ENCODE peak calls at places on chromosome 15, in five cellular contexts. One of them, this sample, is unnamed.

GRCh38 chr15:66096711-66097058 is 156.9 kb downstream of the MEGF11 start:
- DNase-seq in Karpas-422: no peak
- DNase-seq in fibroblast of pulmonary artery: no peak
- DNase-seq in AG10803: no peak
- DNase-seq in foreskin fibroblast: no peak
- DNase-seq in this sample: no peak

GRCh38 chr15:75327005-75327404 is 8.9 kb upstream of the COMMD4 start:
- DNase-seq in Karpas-422: peak
- DNase-seq in fibroblast of pulmonary artery: no peak
- DNase-seq in AG10803: no peak
- DNase-seq in foreskin fibroblast: no peak
- DNase-seq in this sample: no peak

GRCh38 chr15:40046721-40047412 is 7.9 kb upstream of the SRP14 start:
- DNase-seq in Karpas-422: no peak
- DNase-seq in fibroblast of pulmonary artery: peak
- DNase-seq in AG10803: peak
- DNase-seq in foreskin fibroblast: peak
- DNase-seq in this sample: no peak

GRCh38 chr15:67820992-67821783 is 4.1 kb upstream of the SKOR1 start:
- DNase-seq in Karpas-422: no peak
- DNase-seq in fibroblast of pulmonary artery: peak
- DNase-seq in AG10803: peak
- DNase-seq in foreskin fibroblast: peak
- DNase-seq in this sample: peak

GRCh38 chr15:31740203-31740602 is 290.1 kb upstream of the CHRNA7 start:
- DNase-seq in Karpas-422: no peak
- DNase-seq in fibroblast of pulmonary artery: no peak
- DNase-seq in AG10803: no peak
- DNase-seq in foreskin fibroblast: peak
- DNase-seq in this sample: no peak

GRCh38 chr15:70512772-70513362 is 250.5 kb downstream of the UACA start:
- DNase-seq in Karpas-422: peak
- DNase-seq in fibroblast of pulmonary artery: peak
- DNase-seq in AG10803: peak
- DNase-seq in foreskin fibroblast: no peak
- DNase-seq in this sample: no peak

GRCh38 chr15:22226034-22226790 is 145.9 kb downstream of the OR4M2 start:
- DNase-seq in Karpas-422: no peak
- DNase-seq in fibroblast of pulmonary artery: no peak
- DNase-seq in AG10803: no peak
- DNase-seq in foreskin fibroblast: no peak
- DNase-seq in this sample: no peak

GRCh38 chr15:75069301-75069925 is 46.0 kb downstream of the PPCDC start:
- DNase-seq in Karpas-422: peak
- DNase-seq in fibroblast of pulmonary artery: no peak
- DNase-seq in AG10803: no peak
- DNase-seq in foreskin fibroblast: no peak
- DNase-seq in this sample: no peak

GRCh38 chr15:74873756-74874424 is 725 bp upstream of the SCAMP2 start:
- DNase-seq in Karpas-422: peak
- DNase-seq in fibroblast of pulmonary artery: peak
- DNase-seq in AG10803: peak
- DNase-seq in foreskin fibroblast: peak
- DNase-seq in this sample: no peak

GRCh38 chr15:50059883-50060282 is 59.1 kb downstream of the ATP8B4 start:
- DNase-seq in Karpas-422: no peak
- DNase-seq in fibroblast of pulmonary artery: no peak
- DNase-seq in AG10803: no peak
- DNase-seq in foreskin fibroblast: no peak
- DNase-seq in this sample: no peak

GRCh38 chr15:25173241-25174028 is 218.6 kb downstream of the SNRPN start:
- DNase-seq in Karpas-422: no peak
- DNase-seq in fibroblast of pulmonary artery: no peak
- DNase-seq in AG10803: no peak
- DNase-seq in foreskin fibroblast: no peak
- DNase-seq in this sample: no peak

GRCh38 chr15:77020348-77021087 is 25.6 kb downstream of the PSTPIP1 start:
- DNase-seq in Karpas-422: no peak
- DNase-seq in fibroblast of pulmonary artery: no peak
- DNase-seq in AG10803: no peak
- DNase-seq in foreskin fibroblast: no peak
- DNase-seq in this sample: no peak

GRCh38 chr15:57054351-57054750 is 135.9 kb downstream of the TCF12 start:
- DNase-seq in Karpas-422: no peak
- DNase-seq in fibroblast of pulmonary artery: no peak
- DNase-seq in AG10803: no peak
- DNase-seq in foreskin fibroblast: no peak
- DNase-seq in this sample: no peak

GRCh38 chr15:85289677-85290365 is 90.6 kb upstream of the AKAP13 start:
- DNase-seq in Karpas-422: peak
- DNase-seq in fibroblast of pulmonary artery: peak
- DNase-seq in AG10803: peak
- DNase-seq in foreskin fibroblast: peak
- DNase-seq in this sample: peak

GRCh38 chr15:85354432-85354831 is 26.0 kb upstream of the AKAP13 start:
- DNase-seq in Karpas-422: no peak
- DNase-seq in fibroblast of pulmonary artery: peak
- DNase-seq in AG10803: peak
- DNase-seq in foreskin fibroblast: peak
- DNase-seq in this sample: no peak

GRCh38 chr15:82126346-82126745 is 80.5 kb upstream of the MEX3B start:
- DNase-seq in Karpas-422: no peak
- DNase-seq in fibroblast of pulmonary artery: no peak
- DNase-seq in AG10803: no peak
- DNase-seq in foreskin fibroblast: no peak
- DNase-seq in this sample: no peak

GRCh38 chr15:52292780-52293392 is 2.7 kb downstream of the MYO5C start:
- DNase-seq in Karpas-422: no peak
- DNase-seq in fibroblast of pulmonary artery: no peak
- DNase-seq in AG10803: no peak
- DNase-seq in foreskin fibroblast: no peak
- DNase-seq in this sample: peak

GRCh38 chr15:55789066-55789660 is 46.2 kb upstream of the PRTG start:
- DNase-seq in Karpas-422: peak
- DNase-seq in fibroblast of pulmonary artery: no peak
- DNase-seq in AG10803: no peak
- DNase-seq in foreskin fibroblast: no peak
- DNase-seq in this sample: no peak

GRCh38 chr15:68210821-68211655 is 5.9 kb upstream of the CALML4 start:
- DNase-seq in Karpas-422: peak
- DNase-seq in fibroblast of pulmonary artery: peak
- DNase-seq in AG10803: peak
- DNase-seq in foreskin fibroblast: peak
- DNase-seq in this sample: peak

GRCh38 chr15:94412979-94413741 is 181.8 kb downstream of the MCTP2 start:
- DNase-seq in Karpas-422: peak
- DNase-seq in fibroblast of pulmonary artery: peak
- DNase-seq in AG10803: peak
- DNase-seq in foreskin fibroblast: peak
- DNase-seq in this sample: no peak

GRCh38 chr15:86608461-86608860 is 528.8 kb downstream of the AGBL1 start:
- DNase-seq in Karpas-422: no peak
- DNase-seq in fibroblast of pulmonary artery: no peak
- DNase-seq in AG10803: peak
- DNase-seq in foreskin fibroblast: no peak
- DNase-seq in this sample: no peak

GRCh38 chr15:62544446-62544845 is 379.4 kb upstream of the C2CD4B start:
- DNase-seq in Karpas-422: no peak
- DNase-seq in fibroblast of pulmonary artery: peak
- DNase-seq in AG10803: no peak
- DNase-seq in foreskin fibroblast: no peak
- DNase-seq in this sample: no peak

GRCh38 chr15:55916666-55917409 is 76.6 kb downstream of the NEDD4 start:
- DNase-seq in Karpas-422: no peak
- DNase-seq in fibroblast of pulmonary artery: peak
- DNase-seq in AG10803: peak
- DNase-seq in foreskin fibroblast: peak
- DNase-seq in this sample: no peak

GRCh38 chr15:78418239-78418638 is 19.8 kb upstream of the IREB2 start:
- DNase-seq in Karpas-422: no peak
- DNase-seq in fibroblast of pulmonary artery: peak
- DNase-seq in AG10803: no peak
- DNase-seq in foreskin fibroblast: peak
- DNase-seq in this sample: no peak

GRCh38 chr15:63473007-63473748 is 31.2 kb upstream of the USP3 start:
- DNase-seq in Karpas-422: no peak
- DNase-seq in fibroblast of pulmonary artery: no peak
- DNase-seq in AG10803: no peak
- DNase-seq in foreskin fibroblast: no peak
- DNase-seq in this sample: no peak

GRCh38 chr15:53110999-53111398 is 320.9 kb upstream of the ONECUT1 start:
- DNase-seq in Karpas-422: no peak
- DNase-seq in fibroblast of pulmonary artery: no peak
- DNase-seq in AG10803: no peak
- DNase-seq in foreskin fibroblast: no peak
- DNase-seq in this sample: no peak

DNA sequence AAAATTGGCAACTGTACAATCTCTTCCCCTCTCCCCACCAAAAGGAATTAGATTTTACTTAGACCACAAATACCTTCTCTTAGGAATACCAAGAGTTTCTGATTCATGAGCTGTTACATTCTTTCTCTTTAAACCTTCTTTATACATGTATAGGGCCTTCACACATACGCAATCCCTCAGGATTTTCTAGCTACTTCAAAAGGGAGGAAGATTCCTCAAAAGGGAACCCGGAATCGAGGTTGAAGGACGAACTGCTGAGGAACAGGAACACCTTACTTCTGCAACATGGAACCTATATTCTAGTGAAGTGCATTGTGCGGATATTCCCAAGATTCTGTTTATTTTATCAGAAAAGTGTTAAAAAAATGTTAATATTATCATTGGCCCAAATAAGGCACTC is 52.3 kb downstream of the GABRB3 start:
- DNase-seq in Karpas-422: no peak
- DNase-seq in fibroblast of pulmonary artery: no peak
- DNase-seq in AG10803: no peak
- DNase-seq in foreskin fibroblast: no peak
- DNase-seq in this sample: no peak
- H3K4me3 ChIP-seq in Karpas-422: no peak
- H3K4me3 ChIP-seq in fibroblast of pulmonary artery: no peak
- H3K4me3 ChIP-seq in AG10803: no peak
- H3K4me3 ChIP-seq in foreskin fibroblast: no peak
- H3K4me3 ChIP-seq in this sample: no peak

GRCh38 chr15:26891448-26891881 is 24.6 kb downstream of the GABRA5 start:
- DNase-seq in Karpas-422: peak
- DNase-seq in fibroblast of pulmonary artery: peak
- DNase-seq in AG10803: peak
- DNase-seq in foreskin fibroblast: peak
- DNase-seq in this sample: peak
- H3K4me3 ChIP-seq in Karpas-422: no peak
- H3K4me3 ChIP-seq in fibroblast of pulmonary artery: peak
- H3K4me3 ChIP-seq in AG10803: peak
- H3K4me3 ChIP-seq in foreskin fibroblast: peak
- H3K4me3 ChIP-seq in this sample: no peak

DNA sequence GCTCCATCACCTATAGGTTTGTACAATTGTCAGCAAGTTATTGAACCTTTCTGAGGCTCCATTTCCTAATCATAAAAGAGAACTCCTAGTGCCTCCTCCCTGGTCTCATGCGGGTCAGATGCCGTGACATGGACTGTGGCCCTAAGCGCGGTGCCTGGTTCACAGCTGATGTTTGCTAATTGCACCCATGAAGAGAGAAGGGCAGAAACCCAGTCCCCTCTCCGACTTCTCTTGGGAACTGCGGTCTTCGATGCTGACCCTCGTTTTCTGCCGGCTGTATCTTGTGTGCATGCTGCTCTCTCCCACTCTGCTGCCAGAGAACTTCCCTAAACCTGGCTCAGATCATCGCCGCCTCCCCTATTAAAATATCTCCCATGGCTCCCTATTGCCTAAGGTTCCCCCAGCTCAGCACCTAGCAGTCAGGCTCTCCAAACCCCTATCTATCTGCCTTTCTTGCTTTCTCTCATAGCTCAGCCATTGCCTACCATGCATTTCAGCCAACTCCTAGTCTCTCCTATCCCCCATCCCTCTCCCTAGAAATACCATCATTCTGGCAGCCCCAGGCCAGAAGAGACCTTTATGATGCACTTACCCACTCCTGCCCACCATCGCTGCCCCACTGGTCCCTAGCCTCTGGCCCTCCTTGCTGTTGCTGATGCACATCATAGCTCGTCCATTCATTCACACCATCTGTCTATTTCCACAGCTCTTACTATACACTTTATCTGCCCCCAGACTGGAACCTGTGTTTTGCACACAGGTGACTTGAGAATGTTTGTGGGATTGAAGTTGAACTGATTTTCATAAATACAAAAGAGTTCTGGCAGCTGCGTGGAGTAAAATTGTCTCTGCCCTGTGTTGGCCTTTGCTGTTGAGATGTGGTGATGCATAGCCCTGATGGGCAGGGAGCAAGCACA is 6.6 kb downstream of the ISG20 start:
- DNase-seq in Karpas-422: peak
- DNase-seq in fibroblast of pulmonary artery: no peak
- DNase-seq in AG10803: no peak
- DNase-seq in foreskin fibroblast: no peak
- DNase-seq in this sample: no peak
- H3K4me3 ChIP-seq in Karpas-422: peak
- H3K4me3 ChIP-seq in fibroblast of pulmonary artery: no peak
- H3K4me3 ChIP-seq in AG10803: no peak
- H3K4me3 ChIP-seq in foreskin fibroblast: no peak
- H3K4me3 ChIP-seq in this sample: no peak

DNA sequence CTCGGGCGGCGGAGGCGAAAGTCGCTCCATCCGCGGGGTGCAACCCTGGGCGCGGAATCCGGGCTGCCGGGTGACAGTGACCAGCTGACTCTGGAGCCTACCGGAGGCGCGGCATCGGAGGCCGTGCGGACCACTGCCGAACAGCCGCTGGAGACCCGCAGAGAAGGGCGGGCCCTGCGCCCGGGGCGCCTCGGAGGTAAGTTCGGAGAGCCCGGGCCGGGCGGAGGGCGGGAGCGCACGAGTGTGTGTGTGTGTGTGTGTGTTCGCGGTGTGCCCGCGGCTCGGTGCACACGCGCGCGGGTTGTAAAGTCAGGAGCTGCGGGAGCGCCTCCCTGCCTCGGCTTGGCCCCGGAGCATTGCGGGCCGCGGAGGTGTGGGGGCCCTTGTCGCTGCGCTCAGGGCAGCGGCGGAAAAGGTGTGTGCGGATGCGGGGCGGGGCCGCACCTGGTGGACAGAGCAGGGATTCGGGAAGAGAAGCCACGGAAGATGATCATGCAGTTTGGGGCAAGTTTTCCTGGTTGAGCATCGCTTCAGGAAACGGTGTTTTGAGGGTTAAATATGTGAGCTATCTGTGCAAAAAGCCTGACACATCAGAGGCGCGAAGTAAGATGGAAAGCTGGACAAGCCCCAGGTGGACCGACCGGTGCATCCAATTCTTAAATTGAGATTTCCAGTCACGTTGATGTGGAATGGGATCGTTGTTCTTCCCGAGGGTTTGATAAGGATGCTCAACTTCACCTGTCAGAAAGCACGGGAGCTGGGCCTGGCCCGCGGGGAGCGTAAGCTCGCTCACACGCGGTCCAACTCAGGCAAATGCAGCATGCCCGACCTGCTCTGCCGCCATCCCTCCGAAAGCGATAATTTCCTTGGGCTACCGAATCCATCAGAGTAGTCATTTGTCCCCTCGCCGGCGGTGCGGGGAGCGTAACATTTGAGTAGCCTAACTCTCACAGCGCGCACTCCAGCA is 492 bp downstream of the MINAR1 start:
- DNase-seq in Karpas-422: no peak
- DNase-seq in fibroblast of pulmonary artery: no peak
- DNase-seq in AG10803: peak
- DNase-seq in foreskin fibroblast: no peak
- DNase-seq in this sample: no peak
- H3K4me3 ChIP-seq in Karpas-422: no peak
- H3K4me3 ChIP-seq in fibroblast of pulmonary artery: peak
- H3K4me3 ChIP-seq in AG10803: peak
- H3K4me3 ChIP-seq in foreskin fibroblast: peak
- H3K4me3 ChIP-seq in this sample: peak

GRCh38 chr15:92902723-92903587 is 2.8 kb downstream of the CHD2 start:
- DNase-seq in Karpas-422: peak
- DNase-seq in fibroblast of pulmonary artery: no peak
- DNase-seq in AG10803: no peak
- DNase-seq in foreskin fibroblast: peak
- DNase-seq in this sample: no peak
- H3K4me3 ChIP-seq in Karpas-422: peak
- H3K4me3 ChIP-seq in fibroblast of pulmonary artery: peak
- H3K4me3 ChIP-seq in AG10803: peak
- H3K4me3 ChIP-seq in foreskin fibroblast: peak
- H3K4me3 ChIP-seq in this sample: peak

This sample was measured in pancreas.